ENCODE peak calls at places on chromosome 17, in seven cellular contexts. One of them, this sample, is unnamed.
A peak's percentile ranks its signal among the peaks of the same experiment; 100 is the strongest.

GRCh38 chr17:66830451-66830850 is 4.5 kb upstream of the CACNG5 start:
- DNase-seq in T-helper 1 cell: no peak
- DNase-seq in HFF-Myc: no peak
- DNase-seq in activated T-cell treated with anti-CD3 and anti-CD28 coated beads, Interleukin-2, amount 50 U/mL, for 24 hours: no peak
- DNase-seq in EL: no peak
- DNase-seq in stimulated activated CD8-positive, alpha-beta memory T cell treated with anti-CD3 and anti-CD28 coated beads, Interleukin-4, amount 100 ng/mL, for 48 hours: no peak
- DNase-seq in lung: no peak
- DNase-seq in this sample: no peak

GRCh38 chr17:37389160-37389559 is 13.4 kb downstream of the C17orf78 start:
- DNase-seq in activated T-cell treated with anti-CD3 and anti-CD28 coated beads, Interleukin-2, amount 50 U/mL, for 24 hours: no peak
- DNase-seq in stimulated activated CD8-positive, alpha-beta memory T cell treated with anti-CD3 and anti-CD28 coated beads, Interleukin-4, amount 100 ng/mL, for 48 hours: no peak
- DNase-seq in EL: no peak
- DNase-seq in T-helper 1 cell: no peak
- DNase-seq in lung: no peak
- DNase-seq in HFF-Myc: no peak
- DNase-seq in this sample: no peak

GRCh38 chr17:32943647-32944191 is 15.8 kb downstream of the TMEM98 start:
- DNase-seq in activated T-cell treated with anti-CD3 and anti-CD28 coated beads, Interleukin-2, amount 50 U/mL, for 24 hours: no peak
- DNase-seq in T-helper 1 cell: no peak
- DNase-seq in lung: peak; percentile 55
- DNase-seq in stimulated activated CD8-positive, alpha-beta memory T cell treated with anti-CD3 and anti-CD28 coated beads, Interleukin-4, amount 100 ng/mL, for 48 hours: no peak
- DNase-seq in HFF-Myc: peak; percentile 36
- DNase-seq in EL: peak; percentile 82
- DNase-seq in this sample: no peak

GRCh38 chr17:4229627-4230026 is 34.2 kb downstream of the ANKFY1 start:
- DNase-seq in EL: peak; percentile 89
- DNase-seq in HFF-Myc: no peak
- DNase-seq in lung: no peak
- DNase-seq in activated T-cell treated with anti-CD3 and anti-CD28 coated beads, Interleukin-2, amount 50 U/mL, for 24 hours: no peak
- DNase-seq in stimulated activated CD8-positive, alpha-beta memory T cell treated with anti-CD3 and anti-CD28 coated beads, Interleukin-4, amount 100 ng/mL, for 48 hours: no peak
- DNase-seq in T-helper 1 cell: no peak
- DNase-seq in this sample: peak; percentile 56

GRCh38 chr17:48024149-48025039 is 13.2 kb downstream of the COPZ2 start:
- DNase-seq in lung: peak; percentile 84
- DNase-seq in HFF-Myc: no peak
- DNase-seq in T-helper 1 cell: no peak
- DNase-seq in activated T-cell treated with anti-CD3 and anti-CD28 coated beads, Interleukin-2, amount 50 U/mL, for 24 hours: peak; percentile 64
- DNase-seq in stimulated activated CD8-positive, alpha-beta memory T cell treated with anti-CD3 and anti-CD28 coated beads, Interleukin-4, amount 100 ng/mL, for 48 hours: peak; percentile 59
- DNase-seq in EL: peak; percentile 67
- DNase-seq in this sample: no peak

GRCh38 chr17:80545499-80545826 is 825 bp downstream of the RPTOR start:
- DNase-seq in activated T-cell treated with anti-CD3 and anti-CD28 coated beads, Interleukin-2, amount 50 U/mL, for 24 hours: no peak
- DNase-seq in lung: no peak
- DNase-seq in HFF-Myc: no peak
- DNase-seq in T-helper 1 cell: no peak
- DNase-seq in EL: peak; percentile 20
- DNase-seq in stimulated activated CD8-positive, alpha-beta memory T cell treated with anti-CD3 and anti-CD28 coated beads, Interleukin-4, amount 100 ng/mL, for 48 hours: no peak
- DNase-seq in this sample: no peak

GRCh38 chr17:52027620-52028019 is 130.9 kb downstream of the CA10 start:
- DNase-seq in HFF-Myc: no peak
- DNase-seq in lung: no peak
- DNase-seq in stimulated activated CD8-positive, alpha-beta memory T cell treated with anti-CD3 and anti-CD28 coated beads, Interleukin-4, amount 100 ng/mL, for 48 hours: no peak
- DNase-seq in EL: peak; percentile 81
- DNase-seq in activated T-cell treated with anti-CD3 and anti-CD28 coated beads, Interleukin-2, amount 50 U/mL, for 24 hours: no peak
- DNase-seq in T-helper 1 cell: no peak
- DNase-seq in this sample: peak; percentile 17

GRCh38 chr17:82814834-82815233 is 25.0 kb downstream of the ZNF750 start:
- DNase-seq in lung: no peak
- DNase-seq in activated T-cell treated with anti-CD3 and anti-CD28 coated beads, Interleukin-2, amount 50 U/mL, for 24 hours: no peak
- DNase-seq in T-helper 1 cell: no peak
- DNase-seq in HFF-Myc: no peak
- DNase-seq in EL: no peak
- DNase-seq in stimulated activated CD8-positive, alpha-beta memory T cell treated with anti-CD3 and anti-CD28 coated beads, Interleukin-4, amount 100 ng/mL, for 48 hours: no peak
- DNase-seq in this sample: no peak

GRCh38 chr17:21674242-21674731 is 18.0 kb upstream of the KCNJ18 start:
- DNase-seq in activated T-cell treated with anti-CD3 and anti-CD28 coated beads, Interleukin-2, amount 50 U/mL, for 24 hours: peak; percentile 16
- DNase-seq in lung: no peak
- DNase-seq in EL: no peak
- DNase-seq in stimulated activated CD8-positive, alpha-beta memory T cell treated with anti-CD3 and anti-CD28 coated beads, Interleukin-4, amount 100 ng/mL, for 48 hours: no peak
- DNase-seq in HFF-Myc: no peak
- DNase-seq in T-helper 1 cell: no peak
- DNase-seq in this sample: no peak

GRCh38 chr17:58382885-58383248 is 30.9 kb upstream of the SUPT4H1 start:
- DNase-seq in T-helper 1 cell: no peak
- DNase-seq in EL: no peak
- DNase-seq in lung: no peak
- DNase-seq in stimulated activated CD8-positive, alpha-beta memory T cell treated with anti-CD3 and anti-CD28 coated beads, Interleukin-4, amount 100 ng/mL, for 48 hours: no peak
- DNase-seq in activated T-cell treated with anti-CD3 and anti-CD28 coated beads, Interleukin-2, amount 50 U/mL, for 24 hours: no peak
- DNase-seq in HFF-Myc: no peak
- DNase-seq in this sample: no peak

GRCh38 chr17:6506679-6507231 is 49.6 kb downstream of the PITPNM3 start:
- DNase-seq in stimulated activated CD8-positive, alpha-beta memory T cell treated with anti-CD3 and anti-CD28 coated beads, Interleukin-4, amount 100 ng/mL, for 48 hours: no peak
- DNase-seq in activated T-cell treated with anti-CD3 and anti-CD28 coated beads, Interleukin-2, amount 50 U/mL, for 24 hours: no peak
- DNase-seq in lung: peak; percentile 46
- DNase-seq in T-helper 1 cell: no peak
- DNase-seq in EL: peak; percentile 73
- DNase-seq in HFF-Myc: no peak
- DNase-seq in this sample: peak; percentile 89

GRCh38 chr17:11795906-11796305 is 197.6 kb downstream of the DNAH9 start:
- DNase-seq in EL: no peak
- DNase-seq in activated T-cell treated with anti-CD3 and anti-CD28 coated beads, Interleukin-2, amount 50 U/mL, for 24 hours: no peak
- DNase-seq in lung: no peak
- DNase-seq in T-helper 1 cell: no peak
- DNase-seq in HFF-Myc: no peak
- DNase-seq in stimulated activated CD8-positive, alpha-beta memory T cell treated with anti-CD3 and anti-CD28 coated beads, Interleukin-4, amount 100 ng/mL, for 48 hours: no peak
- DNase-seq in this sample: no peak

This sample was measured in H54.